ENCODE peak calls at places on chromosome 9, in seven cellular contexts. X is adipocyte, W is PC-3, N is right lobe of liver, V is neural progenitor cell, I is lung, M is heart left ventricle. H is an unnamed sample. For H3K4me1, the result is how much of the 10 kb centered on the place peaks cover.

GRCh38 chr9:105862002-105862401 is 167.7 kb downstream of the TMEM38B start:
- DNase-seq in X (no peak), W (no peak), N (no peak), V (no peak), I (no peak), M (no peak), H (no peak)

GRCh38 chr9:125965421-125965820 is 218.2 kb downstream of the PBX3 start:
- DNase-seq in X (no peak), W (no peak), N (no peak), V (no peak), I (no peak), M (no peak), H (no peak)

GRCh38 chr9:26483991-26484390 is 408.6 kb downstream of the CAAP1 start:
- DNase-seq in X (no peak), W (no peak), N (no peak), V (no peak), I (no peak), M (no peak), H (no peak)

GRCh38 chr9:124280176-124280691 is 22.5 kb downstream of the NEK6 start:
- DNase-seq in X (peak), W (peak), N (peak), V (no peak), I (no peak), M (peak), H (no peak)

GRCh38 chr9:76560481-76560891 is 101.5 kb downstream of the GCNT1 start:
- DNase-seq in X (peak), W (no peak), N (no peak), V (no peak), I (no peak), M (no peak), H (no peak)

GRCh38 chr9:123591283-123591682 is 235.3 kb downstream of the CRB2 start:
- DNase-seq in X (no peak), W (no peak), N (no peak), V (no peak), I (no peak), M (no peak), H (no peak)

GRCh38 chr9:113876806-113877236 is 712 bp downstream of the ZNF618 start:
- DNase-seq in X (peak), W (peak), N (no peak), V (peak), I (no peak), M (no peak), H (no peak)

GRCh38 chr9:18636781-18637180 is 162.8 kb downstream of the ADAMTSL1 start:
- DNase-seq in X (no peak), W (no peak), N (no peak), V (no peak), I (no peak), M (no peak), H (no peak)

GRCh38 chr9:101311759-101312420 is 72.9 kb downstream of the BAAT start:
- DNase-seq in X (peak), W (peak), N (no peak), V (peak), I (no peak), M (no peak), H (peak)

GRCh38 chr9:81588148-81588874 is 101.0 kb downstream of the TLE1 start:
- DNase-seq in X (peak), W (peak), N (peak), V (no peak), I (peak), M (no peak), H (peak)

GRCh38 chr9:21919377-21920362 is 74.5 kb downstream of the CDKN2A start:
- DNase-seq in X (peak), W (peak), N (no peak), V (no peak), I (no peak), M (no peak), H (peak)

GRCh38 chr9:21527579-21527978 is 45.5 kb upstream of the IFNE start:
- DNase-seq in X (no peak), W (no peak), N (no peak), V (no peak), I (no peak), M (no peak), H (no peak)

GRCh38 chr9:89183146-89183545 is 4.5 kb upstream of the SHC3 start:
- DNase-seq in X (no peak), W (no peak), N (no peak), V (no peak), I (no peak), M (no peak), H (no peak)

GRCh38 chr9:83560169-83560826 is 22.1 kb upstream of the FRMD3 start:
- DNase-seq in X (no peak), W (no peak), N (no peak), V (no peak), I (no peak), M (no peak), H (no peak)

GRCh38 chr9:7154003-7154619 is 396.3 kb downstream of the KDM4C start:
- DNase-seq in X (no peak), W (no peak), N (no peak), V (no peak), I (no peak), M (no peak), H (no peak)

GRCh38 chr9:124469011-124469832 is 19.0 kb downstream of the ADGRD2 start:
- DNase-seq in X (no peak), W (no peak), N (peak), V (no peak), I (no peak), M (no peak), H (no peak)

DNA sequence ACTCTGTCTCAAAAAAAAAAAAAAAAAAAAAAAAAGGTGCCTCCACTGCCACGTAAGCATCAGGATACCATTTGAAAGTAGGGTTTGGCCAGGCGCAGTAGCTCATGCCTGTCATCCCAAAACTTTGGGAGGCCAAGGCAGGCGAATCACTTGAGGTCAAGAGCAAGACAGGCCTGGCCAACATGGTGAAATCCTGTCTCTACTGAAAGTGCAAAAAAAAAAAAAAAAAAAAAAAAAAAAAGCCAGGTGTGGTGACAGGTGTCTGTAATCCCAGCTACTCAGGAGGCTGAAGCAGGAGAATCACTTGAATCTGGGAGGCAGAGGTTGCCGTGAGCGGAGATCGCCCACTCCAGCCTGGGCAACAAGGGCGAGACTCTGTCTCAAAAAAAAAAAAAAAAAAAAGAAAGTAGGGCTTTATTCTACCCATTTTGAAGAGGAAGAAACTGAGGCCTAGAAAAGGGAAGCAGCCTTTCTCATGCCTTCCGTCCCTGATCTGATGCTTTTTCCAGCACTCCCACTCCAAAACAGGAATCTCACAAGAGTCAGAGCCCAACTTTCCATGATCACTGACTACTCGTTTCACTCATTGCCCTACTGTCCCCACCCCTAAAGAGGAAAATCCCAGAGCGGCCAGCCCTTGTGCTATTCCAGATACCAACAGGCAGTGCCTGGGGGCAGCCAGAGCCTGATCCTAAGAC is 16.3 kb upstream of the CCIN start:
- DNase-seq in X (no peak), W (no peak), N (no peak), V (no peak), I (no peak), M (no peak), H (no peak)
- H3K4me1 ChIP-seq in X (half or more), W (under half), N (under half), V (under half), I (under half), M (half or more), H (under half)

GRCh38 chr9:122567901-122568300 is 15.0 kb downstream of the OR1N2 start:
- DNase-seq in X (no peak), W (no peak), N (no peak), V (no peak), I (no peak), M (no peak), H (no peak)

GRCh38 chr9:122561446-122561845 is 8.5 kb downstream of the OR1N2 start:
- DNase-seq in X (no peak), W (no peak), N (no peak), V (no peak), I (no peak), M (no peak), H (no peak)

DNA sequence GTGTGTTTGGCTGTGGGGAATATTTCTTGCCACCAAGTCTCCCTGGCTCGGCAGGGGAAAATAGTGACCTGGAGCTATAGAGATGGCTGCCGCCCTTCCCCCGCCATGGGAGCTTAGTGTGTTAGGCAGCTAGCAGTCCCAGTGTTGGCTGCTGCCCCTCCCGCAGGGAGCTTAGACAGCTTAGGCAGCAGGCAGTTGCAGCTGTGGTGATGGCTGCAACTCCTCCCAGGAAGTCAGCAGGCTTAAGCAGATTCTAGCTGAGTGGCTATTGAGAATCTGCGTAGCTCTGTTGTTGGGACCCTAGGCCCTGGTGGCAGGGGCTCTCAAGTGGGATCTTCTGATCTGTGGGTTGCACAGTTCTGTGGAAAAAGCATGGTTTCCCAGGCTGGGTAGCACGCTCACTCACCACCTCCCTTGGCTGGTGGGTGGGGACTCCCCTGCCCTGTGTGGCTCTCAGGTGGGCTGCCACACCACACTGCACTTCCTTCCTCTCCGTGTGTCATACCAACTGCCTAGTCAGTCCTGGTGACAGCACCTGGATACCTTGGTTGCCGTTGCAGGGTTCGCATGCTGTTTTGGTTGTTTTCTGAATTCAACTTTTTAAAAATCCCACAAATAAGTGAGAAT is 9.3 kb downstream of the OR1N2 start:
- DNase-seq in X (no peak), W (no peak), N (no peak), V (peak), I (no peak), M (no peak), H (no peak)
- H3K4me3 ChIP-seq in X (no peak), W (no peak), N (no peak), V (no peak), I (no peak), M (no peak), H (no peak)

GRCh38 chr9:72305102-72305546 is 59.9 kb downstream of the ZFAND5 start:
- DNase-seq in X (peak), W (peak), N (peak), V (peak), I (peak), M (peak), H (peak)
- H3K4me1 ChIP-seq in X (under half), W (under half), N (under half), V (under half), I (under half), M (under half), H (under half)

GRCh38 chr9:95755421-95755730 is 120.1 kb upstream of the ERCC6L2 start:
- DNase-seq in X (no peak), W (no peak), N (no peak), V (no peak), I (no peak), M (no peak), H (no peak)
- H3K4me3 ChIP-seq in X (no peak), W (no peak), N (no peak), V (no peak), I (no peak), M (no peak), H (no peak)

GRCh38 chr9:90805006-90805993 is 3.7 kb downstream of the SYK start:
- DNase-seq in X (no peak), W (no peak), N (no peak), V (no peak), I (no peak), M (no peak), H (peak)

GRCh38 chr9:90808890-90809685 is 7.5 kb downstream of the SYK start:
- DNase-seq in X (no peak), W (no peak), N (no peak), V (no peak), I (no peak), M (no peak), H (no peak)

GRCh38 chr9:90810686-90811085 is 9.1 kb downstream of the SYK start:
- DNase-seq in X (no peak), W (no peak), N (no peak), V (no peak), I (no peak), M (no peak), H (no peak)

GRCh38 chr9:90807006-90807405 is 5.4 kb downstream of the SYK start:
- DNase-seq in X (no peak), W (no peak), N (no peak), V (no peak), I (no peak), M (no peak), H (no peak)

DNA sequence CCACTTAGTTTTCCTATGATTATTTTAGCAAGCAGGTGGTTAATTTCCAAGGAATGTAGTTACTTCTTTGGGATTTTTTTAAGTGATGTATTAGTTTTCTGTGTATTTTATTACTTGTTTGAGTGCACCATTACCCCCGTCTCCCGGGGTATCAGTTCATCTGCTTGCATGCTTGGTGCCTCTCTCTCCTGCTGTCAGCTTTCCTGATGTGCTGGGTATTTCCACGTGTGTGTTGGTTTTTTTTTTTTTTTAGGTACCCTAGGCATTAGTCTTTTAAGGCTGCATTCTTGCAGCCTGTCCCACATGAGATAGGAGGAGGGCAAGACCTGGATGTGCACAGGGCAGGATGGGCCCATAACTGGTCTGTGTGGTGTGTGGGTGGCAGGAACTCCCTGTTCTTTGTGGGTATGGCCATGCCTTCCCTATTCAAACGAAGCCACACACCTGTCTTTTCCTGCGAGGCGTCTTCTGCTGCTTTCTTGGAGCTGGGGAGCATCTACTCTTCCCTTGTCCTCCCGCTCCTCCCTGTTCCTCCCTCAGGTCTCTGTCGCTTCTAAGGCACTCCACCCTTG is 6.7 kb downstream of the SYK start:
- DNase-seq in X (no peak), W (no peak), N (no peak), V (no peak), I (no peak), M (no peak), H (no peak)
- H3K4me1 ChIP-seq in X (under half), W (under half), N (under half), V (under half), I (under half), M (under half), H (under half)

GRCh38 chr9:111632051-111632450 is 917 bp downstream of the DNAJC25 start:
- DNase-seq in X (peak), W (no peak), N (no peak), V (no peak), I (no peak), M (no peak), H (no peak)

GRCh38 chr9:111631071-111631971 is at the start of gene DNAJC25:
- DNase-seq in X (peak), W (peak), N (peak), V (peak), I (peak), M (peak), H (peak)

GRCh38 chr9:111633389-111633736 is 2.2 kb downstream of the DNAJC25 start:
- DNase-seq in X (no peak), W (no peak), N (no peak), V (no peak), I (no peak), M (no peak), H (no peak)

GRCh38 chr9:111634860-111635259 is 3.7 kb downstream of the DNAJC25 start:
- DNase-seq in X (no peak), W (no peak), N (no peak), V (no peak), I (no peak), M (no peak), H (no peak)

DNA sequence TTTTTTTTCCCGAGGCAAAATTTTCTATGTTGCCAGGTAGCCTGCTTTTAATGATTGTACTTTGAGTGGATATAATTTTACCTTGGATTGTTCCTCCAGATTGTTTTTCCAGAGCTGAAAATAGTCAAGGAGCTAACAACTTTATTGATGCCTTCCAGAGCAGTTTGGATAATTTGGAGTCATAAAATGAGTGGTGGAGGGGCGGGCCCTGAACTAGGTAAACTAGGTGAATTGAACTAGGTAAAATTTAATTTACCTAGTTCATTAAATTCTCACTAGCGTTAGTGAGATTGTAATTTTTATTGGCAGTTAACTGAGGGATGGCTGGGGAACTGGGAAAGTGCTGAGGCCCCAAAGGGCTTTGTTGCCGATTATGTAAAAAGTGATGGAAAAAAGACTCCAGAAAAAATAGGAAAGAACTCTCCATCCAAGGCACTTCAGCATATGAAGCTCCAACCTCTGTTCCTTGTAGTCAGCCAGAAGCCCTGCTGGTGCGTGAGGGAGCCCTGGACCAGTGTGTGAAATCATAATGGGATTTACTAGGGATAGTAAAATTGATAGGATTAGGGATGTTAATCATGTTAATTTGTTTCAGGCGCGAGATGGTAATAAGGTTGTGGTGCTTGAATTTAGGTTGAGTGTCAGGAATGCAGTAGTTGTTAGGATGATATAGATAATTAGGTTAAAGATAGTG is 1.7 kb downstream of the DNAJC25 start:
- DNase-seq in X (no peak), W (no peak), N (no peak), V (no peak), I (no peak), M (no peak), H (no peak)
- H3K4me3 ChIP-seq in X (peak), W (peak), N (peak), V (peak), I (peak), M (peak), H (no peak)